ENCODE peak calls at places on chromosome 5, in five cellular contexts. T, S, W, E and Q are unnamed samples. For H3K9me3, the result is how much of the 10 kb centered on the place peaks cover.

GRCh38 chr5:9329125-9329524 is 216.8 kb downstream of the SEMA5A start:
- DNase-seq in S (no peak), E (no peak), W (no peak), T (no peak), Q (no peak)

GRCh38 chr5:60671899-60672692 is 27.9 kb downstream of the DEPDC1B start:
- DNase-seq in S (no peak), T (no peak), W (no peak), E (no peak), Q (no peak)

GRCh38 chr5:172453986-172454354 is 355 bp downstream of the SH3PXD2B start:
- DNase-seq in W (no peak), S (no peak), T (peak), E (peak), Q (no peak)

GRCh38 chr5:132883261-132883834 is 9.9 kb downstream of the LEAP2 start:
- DNase-seq in S (peak), E (peak), W (peak), T (peak), Q (no peak)

GRCh38 chr5:180119031-180119885 is 47.7 kb upstream of the RNF130 start:
- DNase-seq in E (no peak), T (peak), W (no peak), S (no peak), Q (peak)

GRCh38 chr5:5739490-5739945 is 317.0 kb downstream of the ICE1 start:
- DNase-seq in S (no peak), T (no peak), W (no peak), E (no peak), Q (no peak)

GRCh38 chr5:176144508-176144907 is 93.7 kb upstream of the SIMC1 start:
- DNase-seq in S (no peak), T (no peak), E (no peak), W (no peak), Q (no peak)

GRCh38 chr5:128009399-128009798 is 74.2 kb upstream of the SLC12A2 start:
- DNase-seq in E (no peak), T (no peak), W (no peak), S (no peak), Q (no peak)

GRCh38 chr5:136703706-136704105 is 338.4 kb upstream of the TRPC7 start:
- DNase-seq in S (no peak), T (no peak), E (no peak), W (no peak), Q (no peak)

GRCh38 chr5:59236996-59237395 is 654.1 kb downstream of the RAB3C start:
- DNase-seq in W (no peak), T (no peak), E (no peak), S (no peak), Q (no peak)

GRCh38 chr5:40826778-40827478 is 8.1 kb downstream of the RPL37 start:
- DNase-seq in T (no peak), S (no peak), E (no peak), W (no peak), Q (no peak)

GRCh38 chr5:120251898-120252297 is 212.2 kb upstream of the PRR16 start:
- DNase-seq in W (no peak), T (no peak), E (no peak), S (no peak), Q (no peak)

GRCh38 chr5:172834570-172835245 is 657 bp downstream of the ERGIC1 start:
- DNase-seq in T (peak), S (no peak), E (peak), W (no peak), Q (peak)

GRCh38 chr5:29005386-29005785 is 1967.0 kb upstream of the CDH9 start:
- DNase-seq in T (no peak), W (no peak), S (no peak), E (no peak), Q (no peak)

GRCh38 chr5:35859101-35859661 is 2.5 kb downstream of the IL7R start:
- DNase-seq in E (no peak), T (no peak), W (no peak), S (no peak), Q (no peak)

GRCh38 chr5:172642926-172643325 is 1.9 kb downstream of the NEURL1B start:
- DNase-seq in E (no peak), S (no peak), W (no peak), T (no peak), Q (peak)

GRCh38 chr5:6383376-6383775 is 5.0 kb upstream of the MED10 start:
- DNase-seq in W (no peak), E (no peak), T (no peak), S (no peak), Q (no peak)

GRCh38 chr5:178069909-178070308 is 43.4 kb upstream of the N4BP3 start:
- DNase-seq in E (peak), S (peak), T (no peak), W (peak), Q (peak)

GRCh38 chr5:149831492-149831891 is 101.4 kb downstream of the PPARGC1B start:
- DNase-seq in E (no peak), S (no peak), W (no peak), T (no peak), Q (peak)

GRCh38 chr5:128196080-128196479 is 112.5 kb downstream of the SLC12A2 start:
- DNase-seq in S (no peak), W (no peak), E (no peak), T (no peak), Q (no peak)

GRCh38 chr5:176319827-176320554 is 41.6 kb downstream of the KIAA1191 start:
- DNase-seq in E (no peak), T (no peak), S (no peak), W (peak), Q (no peak)

GRCh38 chr5:151480384-151480783 is 33.0 kb downstream of the SLC36A1 start:
- DNase-seq in S (no peak), T (no peak), W (no peak), E (peak), Q (no peak)

GRCh38 chr5:143887901-143888648 is 76.1 kb downstream of the HMHB1 start:
- DNase-seq in S (no peak), E (no peak), T (no peak), W (no peak), Q (no peak)

GRCh38 chr5:55645304-55645703 is 66.8 kb downstream of the SLC38A9 start:
- DNase-seq in E (no peak), T (no peak), S (no peak), W (no peak), Q (no peak)

GRCh38 chr5:153937661-153938060 is 101.0 kb downstream of the FAM114A2 start:
- DNase-seq in W (no peak), E (no peak), S (no peak), T (no peak), Q (no peak)
- H3K9me3 ChIP-seq in W (under half), E (under half), S (under half), T (under half), Q (half or more)

GRCh38 chr5:82735160-82735789 is 341.9 kb downstream of the TMEM167A start:
- DNase-seq in T (no peak), W (peak), S (no peak), E (no peak), Q (no peak)
- H3K27ac ChIP-seq in T (no peak), W (peak), S (no peak), E (no peak), Q (no peak)

DNA sequence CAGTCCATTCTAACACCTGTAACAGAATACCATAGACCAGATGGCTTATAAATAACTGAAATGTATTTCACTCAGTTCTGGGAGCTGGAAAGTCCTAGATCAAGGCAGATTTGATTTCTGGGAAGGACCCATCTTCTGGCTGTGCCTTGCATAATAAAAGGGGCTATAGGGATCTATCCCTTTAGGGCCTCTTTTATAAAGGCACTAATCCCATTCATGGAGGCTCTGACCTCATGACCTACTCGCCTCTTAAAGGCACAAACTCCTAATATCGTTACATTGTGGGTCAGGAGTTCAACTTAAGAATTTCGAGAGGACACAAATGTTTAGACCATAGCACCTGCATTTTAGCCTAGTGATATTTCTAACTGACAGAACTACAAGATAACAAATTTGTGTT is 619.0 kb downstream of the CDH18 start:
- DNase-seq in E (no peak), W (no peak), S (no peak), T (no peak), Q (no peak)
- TF ChIP-seq POLR2AphosphoS5 in E (no peak), W (no peak), S (no peak), T (no peak), Q (no peak)

GRCh38 chr5:140795259-140795641 is 598 bp downstream of the PCDHA2 start:
- DNase-seq in T (no peak), W (no peak), S (no peak), E (no peak), Q (no peak)
- H3K9me3 ChIP-seq in T (under half), W (under half), S (under half), E (under half), Q (half or more)

GRCh38 chr5:10712574-10713366 is 48.3 kb downstream of the DAP start:
- DNase-seq in T (no peak), S (no peak), W (no peak), E (no peak), Q (no peak)

GRCh38 chr5:10711562-10711961 is 49.5 kb downstream of the DAP start:
- DNase-seq in T (no peak), S (no peak), E (no peak), W (no peak), Q (no peak)

GRCh38 chr5:10719965-10720364 is 41.1 kb downstream of the DAP start:
- DNase-seq in T (no peak), E (no peak), W (peak), S (no peak), Q (no peak)

GRCh38 chr5:10710513-10711128 is 50.4 kb downstream of the DAP start:
- DNase-seq in T (no peak), W (no peak), E (no peak), S (no peak), Q (no peak)

DNA sequence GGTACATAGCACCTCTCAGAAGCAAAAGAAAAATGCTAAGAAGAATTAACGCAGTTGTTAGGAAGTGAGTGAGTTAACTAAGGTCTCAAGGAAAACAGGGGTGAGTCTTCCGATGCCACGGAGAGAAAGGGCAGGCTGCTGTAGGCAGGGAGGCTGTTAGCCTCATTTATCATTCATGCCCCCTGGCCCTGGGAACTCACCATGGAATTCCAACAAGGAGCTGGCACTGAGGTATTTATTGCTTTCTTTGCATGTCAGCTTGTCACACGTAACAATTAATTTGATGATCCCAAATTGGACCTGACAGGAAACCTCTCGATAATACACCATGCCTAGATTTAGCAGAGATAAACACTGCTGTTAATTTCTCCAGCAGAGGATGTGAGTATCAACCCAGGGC is 45.4 kb downstream of the DAP start:
- DNase-seq in S (no peak), W (no peak), T (no peak), E (no peak), Q (no peak)
- H3K27ac ChIP-seq in S (no peak), W (no peak), T (no peak), E (no peak), Q (no peak)